ENCODE peak calls at places on chromosomes 4 and X, in seven cellular contexts. One of them, this sample, is unnamed.

GRCh38 chr4:42488114-42488513 is 90.8 kb downstream of the SHISA3 start:
- DNase-seq in HepG2: no peak
- DNase-seq in GM12878: peak
- DNase-seq in H1: no peak
- DNase-seq in SK-N-SH: no peak
- DNase-seq in HCT116: no peak
- DNase-seq in K562: no peak
- DNase-seq in this sample: no peak

GRCh38 chr4:159498371-159499115 is 395.7 kb downstream of the RAPGEF2 start:
- DNase-seq in H1: no peak
- DNase-seq in HepG2: peak
- DNase-seq in GM12878: no peak
- DNase-seq in SK-N-SH: no peak
- DNase-seq in K562: no peak
- DNase-seq in HCT116: no peak
- DNase-seq in this sample: no peak

GRCh38 chr4:183639291-183639690 is 19.7 kb downstream of the RWDD4 start:
- DNase-seq in HCT116: no peak
- DNase-seq in H1: no peak
- DNase-seq in SK-N-SH: no peak
- DNase-seq in K562: no peak
- DNase-seq in HepG2: no peak
- DNase-seq in GM12878: no peak
- DNase-seq in this sample: no peak

GRCh38 chrX:9885150-9885549 is 82.0 kb upstream of the CLDN34 start:
- DNase-seq in HCT116: peak
- DNase-seq in K562: peak
- DNase-seq in H1: no peak
- DNase-seq in HepG2: peak
- DNase-seq in SK-N-SH: peak
- DNase-seq in GM12878: no peak
- DNase-seq in this sample: peak

GRCh38 chr4:106201373-106201772 is 114.6 kb downstream of the TBCK start:
- DNase-seq in GM12878: no peak
- DNase-seq in HepG2: peak
- DNase-seq in H1: no peak
- DNase-seq in K562: peak
- DNase-seq in HCT116: no peak
- DNase-seq in SK-N-SH: peak
- DNase-seq in this sample: peak

GRCh38 chr4:8509311-8509950 is 68.9 kb downstream of the TRMT44 start:
- DNase-seq in SK-N-SH: no peak
- DNase-seq in GM12878: no peak
- DNase-seq in HCT116: no peak
- DNase-seq in HepG2: no peak
- DNase-seq in K562: no peak
- DNase-seq in H1: no peak
- DNase-seq in this sample: no peak

GRCh38 chr4:11106769-11107168 is 321.9 kb downstream of the HS3ST1 start:
- DNase-seq in SK-N-SH: no peak
- DNase-seq in HepG2: no peak
- DNase-seq in GM12878: no peak
- DNase-seq in H1: no peak
- DNase-seq in K562: no peak
- DNase-seq in HCT116: no peak
- DNase-seq in this sample: no peak

GRCh38 chr4:75512336-75513211 is 1.6 kb downstream of the RCHY1 start:
- DNase-seq in HCT116: no peak
- DNase-seq in SK-N-SH: no peak
- DNase-seq in HepG2: peak
- DNase-seq in K562: peak
- DNase-seq in H1: no peak
- DNase-seq in GM12878: peak
- DNase-seq in this sample: no peak

GRCh38 chr4:40887690-40888089 is 137.9 kb downstream of the NSUN7 start:
- DNase-seq in SK-N-SH: no peak
- DNase-seq in K562: no peak
- DNase-seq in H1: no peak
- DNase-seq in HepG2: no peak
- DNase-seq in GM12878: no peak
- DNase-seq in HCT116: no peak
- DNase-seq in this sample: no peak

GRCh38 chr4:173360587-173361221 is 10.1 kb upstream of the SAP30 start:
- DNase-seq in GM12878: no peak
- DNase-seq in HCT116: no peak
- DNase-seq in HepG2: no peak
- DNase-seq in K562: no peak
- DNase-seq in SK-N-SH: no peak
- DNase-seq in H1: no peak
- DNase-seq in this sample: peak

GRCh38 chrX:78321809-78322208 is 5.6 kb downstream of the CYSLTR1 start:
- DNase-seq in H1: no peak
- DNase-seq in HepG2: no peak
- DNase-seq in SK-N-SH: no peak
- DNase-seq in GM12878: no peak
- DNase-seq in K562: no peak
- DNase-seq in HCT116: no peak
- DNase-seq in this sample: peak

GRCh38 chr4:185424905-185425599 is 712 bp downstream of the UFSP2 start:
- DNase-seq in K562: peak
- DNase-seq in GM12878: no peak
- DNase-seq in SK-N-SH: no peak
- DNase-seq in HepG2: peak
- DNase-seq in H1: no peak
- DNase-seq in HCT116: no peak
- DNase-seq in this sample: peak
- TF ChIP-seq JUND in K562: no peak
- TF ChIP-seq JUND in GM12878: no peak
- TF ChIP-seq JUND in SK-N-SH: no peak
- TF ChIP-seq JUND in HepG2: no peak
- TF ChIP-seq JUND in H1: no peak
- TF ChIP-seq JUND in HCT116: no peak
- TF ChIP-seq JUND in this sample: no peak

GRCh38 chrX:120791013-120791643 is 84.5 kb downstream of the CT47B1 start:
- DNase-seq in H1: no peak
- DNase-seq in HCT116: peak
- DNase-seq in HepG2: no peak
- DNase-seq in K562: peak
- DNase-seq in SK-N-SH: no peak
- DNase-seq in GM12878: no peak
- DNase-seq in this sample: peak
- TF ChIP-seq JUND in H1: no peak
- TF ChIP-seq JUND in HCT116: peak
- TF ChIP-seq JUND in HepG2: no peak
- TF ChIP-seq JUND in K562: no peak
- TF ChIP-seq JUND in SK-N-SH: peak
- TF ChIP-seq JUND in GM12878: no peak
- TF ChIP-seq JUND in this sample: no peak

GRCh38 chr4:153427363-153428071 is 38.6 kb upstream of the TMEM131L start:
- DNase-seq in SK-N-SH: no peak
- DNase-seq in HepG2: no peak
- DNase-seq in HCT116: no peak
- DNase-seq in H1: no peak
- DNase-seq in K562: no peak
- DNase-seq in GM12878: no peak
- DNase-seq in this sample: no peak
- TF ChIP-seq JUND in SK-N-SH: no peak
- TF ChIP-seq JUND in HepG2: no peak
- TF ChIP-seq JUND in HCT116: no peak
- TF ChIP-seq JUND in H1: no peak
- TF ChIP-seq JUND in K562: no peak
- TF ChIP-seq JUND in GM12878: no peak
- TF ChIP-seq JUND in this sample: no peak

DNA sequence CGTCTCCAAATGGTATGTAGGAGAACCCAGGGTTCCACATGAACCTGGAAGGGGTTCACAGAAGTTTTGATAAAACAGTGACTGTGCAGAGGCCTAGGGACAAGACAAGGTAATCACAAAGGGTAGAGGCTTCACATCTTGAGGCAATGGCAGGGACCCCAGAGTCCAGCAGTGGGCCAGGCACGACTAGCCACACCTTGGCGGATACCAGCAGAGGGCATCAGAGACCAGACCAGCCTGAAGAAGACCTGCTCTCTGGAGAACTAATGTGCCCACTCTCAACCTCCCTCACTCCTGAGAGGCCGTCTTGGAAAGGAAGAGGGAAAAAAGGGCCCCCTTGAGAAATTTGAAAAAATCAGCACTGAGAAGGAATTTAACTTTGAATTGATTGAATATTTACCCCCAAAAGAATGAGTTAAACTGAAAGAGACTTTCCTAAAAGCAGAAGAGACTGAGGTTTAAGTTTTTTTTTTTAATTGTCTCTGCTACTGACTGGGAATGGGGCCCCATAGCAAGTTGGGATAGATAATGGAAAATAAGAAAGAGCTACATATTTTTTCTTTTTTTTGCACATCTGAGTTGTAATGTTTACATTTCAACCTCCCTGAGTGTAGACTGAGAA is 243.8 kb upstream of the JADE1 start:
- DNase-seq in SK-N-SH: peak
- DNase-seq in K562: peak
- DNase-seq in HCT116: peak
- DNase-seq in GM12878: no peak
- DNase-seq in H1: peak
- DNase-seq in HepG2: peak
- DNase-seq in this sample: peak
- TF ChIP-seq JUND in SK-N-SH: no peak
- TF ChIP-seq JUND in K562: no peak
- TF ChIP-seq JUND in HCT116: no peak
- TF ChIP-seq JUND in GM12878: no peak
- TF ChIP-seq JUND in H1: no peak
- TF ChIP-seq JUND in HepG2: no peak
- TF ChIP-seq JUND in this sample: no peak

GRCh38 chr4:865121-865465 is 39.2 kb upstream of the CPLX1 start:
- DNase-seq in H1: no peak
- DNase-seq in K562: no peak
- DNase-seq in HepG2: no peak
- DNase-seq in SK-N-SH: no peak
- DNase-seq in HCT116: no peak
- DNase-seq in GM12878: no peak
- DNase-seq in this sample: no peak
- TF ChIP-seq JUND in H1: no peak
- TF ChIP-seq JUND in K562: no peak
- TF ChIP-seq JUND in HepG2: no peak
- TF ChIP-seq JUND in SK-N-SH: no peak
- TF ChIP-seq JUND in HCT116: no peak
- TF ChIP-seq JUND in GM12878: no peak
- TF ChIP-seq JUND in this sample: no peak